ENCODE peak calls at places on chromosomes 13 and 19, in ten cellular contexts. W is heart left ventricle, P is breast epithelium, F is tibial nerve, B is suprapubic skin, D is spleen, Y is adrenal gland, Z is prostate gland, Q is A549, I is stomach. R is an unnamed sample. For H3K4me1, the result is how much of the 10 kb centered on the place peaks cover.

GRCh38 chr13:107730835-107731234 is 484.5 kb downstream of the LIG4 start:
- DNase-seq in W (no peak), P (no peak), F (no peak), B (no peak), D (no peak), Y (no peak), Z (no peak), Q (no peak), I (no peak), R (no peak)

GRCh38 chr19:7916137-7916907 is 1.7 kb downstream of the TGFBR3L start:
- DNase-seq in W (no peak), P (no peak), F (no peak), B (no peak), D (peak), Y (no peak), Z (no peak), Q (no peak), I (peak), R (peak)

GRCh38 chr13:29362849-29363604 is 232.5 kb downstream of the SLC7A1 start:
- DNase-seq in W (peak), P (no peak), F (no peak), B (no peak), D (no peak), Y (peak), Z (no peak), Q (peak), I (peak), R (no peak)

GRCh38 chr13:30720470-30720869 is 14.9 kb upstream of the ALOX5AP start:
- DNase-seq in W (no peak), P (no peak), F (no peak), B (no peak), D (no peak), Y (no peak), Z (no peak), Q (no peak), I (no peak), R (no peak)

GRCh38 chr13:97367016-97367415 is 67.0 kb upstream of the RAP2A start:
- DNase-seq in W (no peak), P (no peak), F (no peak), B (no peak), D (no peak), Y (no peak), Z (no peak), Q (no peak), I (no peak), R (no peak)

GRCh38 chr19:6458695-6459355 is 767 bp downstream of the SLC25A23 start:
- DNase-seq in W (no peak), P (no peak), F (no peak), B (no peak), D (no peak), Y (peak), Z (no peak), Q (no peak), I (peak), R (peak)

GRCh38 chr19:55098716-55099556 is 18.5 kb downstream of the PPP1R12C start:
- DNase-seq in W (no peak), P (no peak), F (no peak), B (no peak), D (no peak), Y (no peak), Z (no peak), Q (no peak), I (no peak), R (peak)

GRCh38 chr19:49196527-49197240 is 39.1 kb downstream of the TRPM4 start:
- DNase-seq in W (peak), P (no peak), F (no peak), B (no peak), D (no peak), Y (no peak), Z (peak), Q (no peak), I (no peak), R (no peak)

GRCh38 chr19:7500811-7501450 is 12.1 kb upstream of the PEX11G start:
- DNase-seq in W (no peak), P (peak), F (no peak), B (no peak), D (peak), Y (peak), Z (peak), Q (peak), I (peak), R (peak)

GRCh38 chr19:10634430-10634829 is 9.1 kb downstream of the SLC44A2 start:
- DNase-seq in W (no peak), P (no peak), F (no peak), B (no peak), D (no peak), Y (no peak), Z (no peak), Q (no peak), I (no peak), R (no peak)

DNA sequence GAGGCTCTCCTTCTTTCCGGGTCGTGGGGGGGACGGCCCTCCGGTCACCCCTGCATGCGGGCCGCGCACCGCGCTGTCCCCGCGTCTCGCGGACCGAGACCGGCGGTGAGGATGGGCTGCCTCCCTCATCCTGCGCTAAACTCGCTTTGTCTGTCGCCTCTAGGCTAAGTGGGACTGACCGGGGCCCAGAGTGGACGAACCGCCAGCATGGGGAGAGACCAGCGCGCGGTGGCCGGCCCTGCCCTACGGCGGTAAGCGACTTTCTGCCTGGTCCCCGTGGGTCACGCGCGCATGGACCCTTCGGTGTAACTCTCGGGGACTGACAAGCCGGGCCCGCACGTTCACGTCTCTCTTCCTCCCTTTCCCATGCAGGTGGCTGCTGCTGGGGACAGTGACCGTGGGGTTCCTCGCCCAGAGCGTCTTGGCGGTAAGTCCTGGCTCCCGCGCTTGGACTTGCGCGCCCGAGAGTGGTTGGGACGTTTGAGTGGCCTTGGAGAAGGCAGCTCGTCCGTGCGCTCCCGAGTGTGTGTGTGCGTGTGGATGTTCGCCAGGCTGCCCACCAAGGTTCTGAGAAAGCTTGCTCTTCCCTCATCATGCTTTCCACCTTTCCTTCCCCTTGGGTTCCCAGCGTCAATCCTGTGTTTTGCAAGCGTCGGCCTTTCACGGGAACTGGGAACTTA is 753 bp downstream of the COL4A2 start:
- DNase-seq in W (peak), P (no peak), F (no peak), B (no peak), D (no peak), Y (no peak), Z (no peak), Q (peak), I (no peak), R (no peak)
- H3K4me1 ChIP-seq in W (under half), P (under half), F (under half), B (under half), D (under half), Y (under half), Z (under half), Q (half or more), I (half or more), R (under half)

DNA sequence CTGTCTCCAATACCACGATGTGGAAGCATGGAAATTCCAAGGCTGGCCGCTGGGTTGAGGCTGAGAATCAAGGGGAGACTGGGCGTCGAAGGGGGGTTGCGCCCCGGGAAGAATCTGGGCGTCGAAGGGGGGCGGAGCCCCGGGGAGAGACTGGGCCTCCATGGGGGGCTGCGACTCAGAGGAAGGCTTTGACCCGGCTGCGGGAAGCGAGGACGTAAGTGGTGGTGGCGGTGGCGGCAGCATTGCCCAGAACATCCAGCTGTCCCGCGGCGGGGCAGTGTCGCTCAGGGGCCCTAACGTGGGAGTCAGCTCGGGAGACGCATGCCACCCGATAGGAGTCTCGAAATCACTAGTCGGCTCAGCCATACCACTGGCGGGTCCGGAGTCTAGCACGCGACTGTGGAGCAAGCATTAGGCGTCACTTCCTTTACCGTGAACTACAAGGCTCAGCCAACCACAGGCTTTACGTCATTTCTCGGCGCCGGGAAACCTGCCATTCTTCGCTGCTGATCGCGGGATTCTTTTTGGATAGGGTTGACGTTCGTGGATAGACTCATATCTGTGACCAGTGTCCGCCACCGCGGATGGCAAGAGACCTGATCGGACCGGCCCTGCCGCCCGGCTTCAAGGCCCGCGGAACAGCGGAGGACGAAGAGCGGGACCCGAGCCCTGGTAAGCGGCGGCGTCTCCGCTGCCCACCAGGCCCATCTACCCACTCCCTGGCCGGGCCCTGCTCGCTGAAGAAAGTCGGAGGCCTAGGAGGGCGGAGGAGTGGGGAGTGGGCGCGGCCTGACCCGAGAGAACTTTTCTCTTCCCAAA is at the start of the genes GPALPP1 and NUFIP1:
- DNase-seq in W (peak), P (peak), F (peak), B (peak), D (peak), Y (peak), Z (peak), Q (peak), I (peak), R (peak)
- TF ChIP-seq POLR2A in W (peak), P (no peak), F (no peak), B (no peak), D (no peak), Y (peak), Z (no peak), Q (peak), I (no peak), R (peak)

GRCh38 chr19:16442386-16443276 is 29.1 kb downstream of the EPS15L1 start:
- DNase-seq in W (peak), P (no peak), F (no peak), B (no peak), D (no peak), Y (peak), Z (no peak), Q (no peak), I (peak), R (no peak)
- H3K4me1 ChIP-seq in W (under half), P (under half), F (under half), B (under half), D (under half), Y (under half), Z (under half), Q (under half), I (half or more), R (under half)

DNA sequence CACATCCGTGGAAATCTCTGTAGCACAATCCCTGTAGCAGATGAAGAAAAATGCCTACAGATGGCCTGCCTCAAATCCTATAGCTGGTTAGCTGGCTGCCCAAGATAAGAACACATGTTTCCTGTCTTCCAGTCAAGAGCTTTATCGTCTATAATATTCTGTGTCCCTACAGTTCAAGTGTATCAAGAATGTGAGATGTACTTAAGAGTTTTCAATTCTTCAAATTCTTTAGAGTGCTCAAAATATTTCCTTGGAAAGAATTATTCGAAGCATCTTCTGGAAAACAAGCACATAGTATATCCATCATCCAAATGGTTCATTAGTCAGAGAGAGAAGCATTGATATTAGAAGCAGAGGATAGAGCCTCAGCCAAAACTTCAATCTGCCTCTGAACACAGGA is 239.8 kb downstream of the COG6 start:
- DNase-seq in W (no peak), P (no peak), F (no peak), B (no peak), D (no peak), Y (no peak), Z (no peak), Q (no peak), I (no peak), R (no peak)
- TF ChIP-seq POLR2A in W (no peak), P (no peak), F (no peak), B (no peak), D (no peak), Y (no peak), Z (no peak), Q (no peak), I (no peak), R (no peak)